ENCODE peak calls at places on chromosome 22, in six cellular contexts. K is right cardiac atrium, P is heart left ventricle, I is SK-N-SH treated with all-trans-retinoic acid at 6 μM for 48 hours, L is heart right ventricle, D is T-helper 17 cell. M is an unnamed sample.

GRCh38 chr22:41521166-41521565 is 23.1 kb downstream of the POLR3H start:
- ATAC-seq in D (no peak), P (peak; percentile 19), L (no peak), I (no peak), K (no peak), M (no peak)

GRCh38 chr22:39710380-39711117 is 140.0 kb downstream of the CACNA1I start:
- ATAC-seq in K (no peak), I (no peak), L (peak; percentile 46), D (no peak), P (no peak), M (no peak)

GRCh38 chr22:32799516-32799915 is 2.0 kb upstream of the TIMP3 start:
- ATAC-seq in D (no peak), K (no peak), I (no peak), L (no peak), P (no peak), M (no peak)

GRCh38 chr22:38859581-38860290 is 12.3 kb downstream of the CBX6 start:
- ATAC-seq in D (no peak), K (no peak), L (no peak), I (no peak), P (no peak), M (no peak)

GRCh38 chr22:35734517-35734827 is 16.8 kb downstream of the APOL5 start:
- ATAC-seq in K (no peak), I (no peak), L (no peak), D (no peak), P (peak; percentile 3), M (peak; percentile 17)

GRCh38 chr22:23157560-23158515 is 12.6 kb downstream of the RAB36 start:
- ATAC-seq in D (no peak), P (no peak), K (no peak), L (no peak), I (no peak), M (no peak)

GRCh38 chr22:39501644-39502108 is 414 bp upstream of the MIEF1 start:
- ATAC-seq in I (peak; percentile 51), K (no peak), L (no peak), P (no peak), D (no peak), M (no peak)

GRCh38 chr22:44386386-44387035 is 73.8 kb upstream of the SHISAL1 start:
- ATAC-seq in I (no peak), D (no peak), L (no peak), P (no peak), K (no peak), M (no peak)

GRCh38 chr22:38461057-38461413 is 6.0 kb upstream of the KCNJ4 start:
- ATAC-seq in I (peak; percentile 51), L (peak; percentile 11), D (peak; percentile 29), K (peak; percentile 7), P (peak; percentile 9), M (peak; percentile 31)

GRCh38 chr22:38213319-38214247 is 11.8 kb downstream of the MAFF start:
- ATAC-seq in L (no peak), K (no peak), I (no peak), D (no peak), P (no peak), M (no peak)

GRCh38 chr22:24165673-24166072 is 15.6 kb upstream of the SUSD2 start:
- ATAC-seq in L (no peak), K (no peak), P (no peak), I (no peak), D (no peak), M (no peak)

GRCh38 chr22:30335236-30335635 is 8.5 kb upstream of the TBC1D10A start:
- ATAC-seq in L (no peak), D (no peak), K (no peak), I (no peak), P (no peak), M (no peak)

GRCh38 chr22:45709866-45710265 is 38.2 kb downstream of the ATXN10 start:
- ATAC-seq in I (peak; percentile 58), L (no peak), K (peak; percentile 70), P (no peak), D (no peak), M (no peak)

GRCh38 chr22:29155966-29156365 is 49.7 kb upstream of the EMID1 start:
- ATAC-seq in K (no peak), D (no peak), P (no peak), L (no peak), I (no peak), M (no peak)